ENCODE peak calls at places on chromosomes 1 and 21, in seven cellular contexts. I is IMR-90, W is HepG2, T is HCT116, C is H1, E is K562, Y is GM12878. M is an unnamed sample.

GRCh38 chr1:119556423-119556822 is 49.4 kb downstream of the HSD3B1 start:
- DNase-seq in C (no peak), T (no peak), I (no peak), E (no peak), Y (no peak), W (no peak), M (no peak)

GRCh38 chr1:59866459-59866858 is 51.7 kb downstream of the HOOK1 start:
- DNase-seq in Y (no peak), E (no peak), C (no peak), T (no peak), W (no peak), I (no peak), M (no peak)

GRCh38 chr1:210907406-210907805 is 226.5 kb downstream of the KCNH1 start:
- DNase-seq in T (no peak), I (no peak), C (no peak), E (no peak), W (no peak), Y (no peak), M (no peak)

GRCh38 chr1:112904071-112904830 is 51.7 kb downstream of the SLC16A1 start:
- DNase-seq in C (no peak), T (peak; percentile 36), E (no peak), W (no peak), Y (no peak), I (peak; percentile 77), M (no peak)

GRCh38 chr1:32372149-32372756 is 9.9 kb downstream of the TSSK3 start:
- DNase-seq in I (no peak), Y (peak; percentile 61), E (peak; percentile 15), W (no peak), T (no peak), C (no peak), M (no peak)

GRCh38 chr1:158149175-158149574 is 31.5 kb upstream of the CD1D start:
- DNase-seq in W (no peak), C (no peak), E (peak; percentile 15), Y (no peak), I (no peak), T (no peak), M (no peak)

GRCh38 chr1:69312055-69312732 is 255.5 kb upstream of the LRRC7 start:
- DNase-seq in T (no peak), C (peak; percentile 59), Y (no peak), I (no peak), E (no peak), W (no peak), M (no peak)

GRCh38 chr1:205535866-205536758 is 31.6 kb downstream of the CDK18 start:
- DNase-seq in T (no peak), E (no peak), W (no peak), C (no peak), Y (no peak), I (no peak), M (no peak)

GRCh38 chr1:38527373-38527966 is 332.1 kb downstream of the RRAGC start:
- DNase-seq in I (no peak), T (peak; percentile 37), E (peak; percentile 59), Y (peak; percentile 83), C (no peak), W (no peak), M (no peak)

GRCh38 chr1:32886828-32887414 is 630 bp downstream of the HPCA start:
- DNase-seq in C (no peak), I (no peak), W (no peak), E (no peak), Y (no peak), T (no peak), M (no peak)

GRCh38 chr1:171141336-171142051 is 43.6 kb upstream of the FMO2 start:
- DNase-seq in Y (no peak), T (no peak), W (no peak), E (no peak), I (peak; percentile 96), C (no peak), M (peak; percentile 68)

GRCh38 chr1:19418503-19418971 is 66.8 kb downstream of the CAPZB start:
- DNase-seq in W (no peak), I (peak; percentile 84), Y (no peak), C (no peak), E (no peak), T (no peak), M (no peak)

GRCh38 chr21:46038871-46039397 is 57.4 kb downstream of the COL6A1 start:
- DNase-seq in T (no peak), I (peak; percentile 83), W (no peak), C (no peak), Y (no peak), E (no peak), M (peak; percentile 77)

GRCh38 chr1:157399343-157399983 is 152.9 kb downstream of the FCRL5 start:
- DNase-seq in Y (no peak), C (no peak), I (no peak), E (no peak), W (no peak), T (no peak), M (no peak)

GRCh38 chr1:109826930-109827349 is 63.2 kb upstream of the EPS8L3 start:
- DNase-seq in I (no peak), C (no peak), W (no peak), Y (no peak), T (no peak), E (peak; percentile 36), M (no peak)

GRCh38 chr1:114292194-114292593 is 138.5 kb upstream of the SYT6 start:
- DNase-seq in E (no peak), W (no peak), C (no peak), I (no peak), Y (no peak), T (no peak), M (no peak)

GRCh38 chr21:33937931-33938339 is 22.3 kb upstream of the ATP5PO start:
- DNase-seq in C (no peak), Y (no peak), I (no peak), E (no peak), W (no peak), T (no peak), M (no peak)

GRCh38 chr1:237677979-237678378 is 212.7 kb downstream of the ZP4 start:
- DNase-seq in I (peak; percentile 83), E (no peak), T (no peak), Y (no peak), C (no peak), W (no peak), M (no peak)

GRCh38 chr1:69994261-69994660 is 211.1 kb downstream of the LRRC40 start:
- DNase-seq in E (no peak), T (no peak), C (no peak), I (no peak), Y (no peak), W (no peak), M (peak; percentile 59)

GRCh38 chr21:45590726-45591618 is 48.7 kb upstream of the SLC19A1 start:
- DNase-seq in W (no peak), C (no peak), E (peak; percentile 91), Y (peak; percentile 48), I (no peak), T (no peak), M (no peak)

GRCh38 chr1:213905315-213905714 is 82.5 kb upstream of the PROX1 start:
- DNase-seq in T (no peak), C (no peak), I (no peak), Y (no peak), E (no peak), W (no peak), M (peak; percentile 7)

GRCh38 chr1:9195651-9196050 is 38.9 kb upstream of the H6PD start:
- DNase-seq in C (no peak), W (no peak), I (no peak), Y (no peak), T (no peak), E (no peak), M (no peak)

GRCh38 chr1:37945743-37946702 is 830 bp downstream of the INPP5B start:
- DNase-seq in E (peak; percentile 92), Y (no peak), W (peak; percentile 55), C (no peak), I (peak; percentile 95), T (no peak), M (peak; percentile 86)

GRCh38 chr1:153608742-153609584 is 4.0 kb downstream of the S100A16 start:
- DNase-seq in W (peak; percentile 96), C (peak; percentile 41), I (peak; percentile 95), Y (no peak), E (peak; percentile 94), T (peak; percentile 90), M (peak; percentile 98)
- TF ChIP-seq POLR2A in W (peak; percentile 91), C (no peak), I (peak; percentile 77), Y (no peak), E (peak; percentile 42), T (peak; percentile 34), M (peak; percentile 93)

DNA sequence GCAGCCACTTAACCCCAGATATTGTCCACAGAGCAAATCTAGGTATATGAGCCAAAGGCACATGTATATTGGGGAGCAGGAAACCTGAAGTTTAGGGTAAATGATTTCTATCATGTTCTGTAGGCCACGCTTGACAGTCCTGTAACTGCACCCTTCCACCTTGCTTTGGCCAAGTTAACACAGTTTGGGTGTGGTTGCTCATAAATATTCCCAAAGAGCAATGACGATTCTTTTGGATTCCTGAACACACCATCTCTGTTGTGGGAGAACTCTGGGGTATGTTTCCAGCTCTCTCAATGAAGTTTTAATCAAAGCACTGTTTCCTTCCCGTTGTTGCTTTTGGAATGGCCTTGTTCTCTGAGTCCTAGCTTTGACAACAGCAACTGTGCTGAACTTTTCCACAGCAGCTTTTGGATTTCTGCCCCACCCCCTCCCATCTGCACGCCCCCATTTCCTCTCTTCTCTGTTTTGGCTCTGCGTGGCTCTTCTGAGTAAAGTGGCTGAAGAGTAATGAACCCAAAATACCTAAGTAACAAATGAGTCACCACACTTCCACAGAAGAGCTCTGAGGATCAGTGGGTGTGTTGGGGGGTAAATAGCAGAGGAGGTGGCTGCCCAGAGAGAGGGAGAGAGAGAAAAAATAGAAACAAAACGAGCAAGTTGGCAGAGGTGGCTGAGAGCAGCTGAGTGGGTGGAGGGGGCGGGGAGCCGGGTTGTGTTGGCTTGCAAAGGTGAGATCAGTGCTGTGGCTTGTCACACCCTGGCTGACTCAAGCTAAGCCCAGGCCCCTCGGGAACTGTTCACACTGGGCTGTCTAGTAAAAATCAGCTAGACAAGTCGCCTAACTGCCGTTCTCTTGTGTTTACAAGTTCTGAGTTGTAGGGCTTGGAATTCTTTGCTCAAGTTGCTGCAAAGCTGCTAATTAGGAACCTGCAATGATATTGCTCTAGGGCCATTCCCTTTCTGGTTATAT is 26.9 kb upstream of the RAP1A start:
- DNase-seq in E (peak; percentile 82), Y (peak; percentile 98), I (peak; percentile 87), T (peak; percentile 49), C (no peak), W (peak; percentile 18), M (peak; percentile 95)
- H3K9ac ChIP-seq in E (peak overlapping the region; percentile 79), Y (peak overlapping the region; percentile 71), I (no peak overlapping the region), T (peak overlapping the region; percentile 24), C (no peak overlapping the region), W (peak overlapping the region; percentile 17), M (no peak overlapping the region)

GRCh38 chr1:167297222-167298214 is 76.8 kb downstream of the POU2F1 start:
- DNase-seq in E (no peak), I (peak; percentile 3), T (no peak), C (no peak), W (peak; percentile 91), Y (no peak), M (peak; percentile 52)
- H2AFZ ChIP-seq in E (peak overlapping the region; percentile 41), I (no peak overlapping the region), T (no peak overlapping the region), C (no peak overlapping the region), W (peak overlapping the region; percentile 9), Y (no peak overlapping the region), M (no peak overlapping the region)

DNA sequence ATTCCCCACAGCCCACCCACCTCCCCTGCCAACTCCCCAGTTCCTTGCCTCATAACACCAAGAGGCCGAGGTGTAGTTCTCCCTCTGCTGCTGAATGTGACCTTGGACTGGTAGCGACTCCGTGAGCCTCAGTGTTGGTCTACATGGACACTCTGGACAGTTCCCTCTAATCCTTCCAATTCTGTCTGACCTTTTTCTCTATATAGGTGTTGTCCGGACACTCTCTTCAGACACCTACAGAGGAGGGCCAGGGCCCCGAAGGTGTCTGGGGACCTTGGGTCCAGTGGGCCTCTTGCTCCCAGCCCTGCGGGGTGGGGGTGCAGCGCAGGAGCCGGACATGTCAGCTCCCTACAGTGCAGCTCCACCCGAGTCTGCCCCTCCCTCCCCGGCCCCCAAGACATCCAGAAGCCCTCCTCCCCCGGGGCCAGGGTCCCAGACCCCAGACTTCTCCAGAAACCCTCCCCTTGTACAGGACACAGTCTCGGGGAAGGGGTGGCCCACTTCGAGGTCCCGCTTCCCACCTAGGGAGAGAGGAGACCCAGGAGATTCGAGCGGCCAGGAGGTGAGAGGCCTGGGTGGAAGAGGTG is 3.6 kb downstream of the ADAMTSL4 start:
- DNase-seq in W (no peak), I (no peak), Y (no peak), E (no peak), T (no peak), C (no peak), M (no peak)
- TF ChIP-seq POLR2A in W (no peak), I (no peak), Y (no peak), E (no peak), T (no peak), C (no peak), M (no peak)